ENCODE peak calls at places on chromosomes 12 and 14, in six cellular contexts. One of them, this sample, is unnamed.

GRCh38 chr12:123670882-123671728 is at the start of gene TCTN2:
- DNase-seq in stomach: peak
- DNase-seq in cardiac fibroblast: peak
- DNase-seq in AG04450: peak
- DNase-seq in mucosa of descending colon: peak
- DNase-seq in tibial artery: peak
- DNase-seq in this sample: peak

GRCh38 chr12:131415781-131416180 is 295.1 kb upstream of the SFSWAP start:
- DNase-seq in cardiac fibroblast: no peak
- DNase-seq in stomach: no peak
- DNase-seq in AG04450: no peak
- DNase-seq in tibial artery: peak
- DNase-seq in mucosa of descending colon: no peak
- DNase-seq in this sample: no peak

GRCh38 chr12:75585309-75585708 is 73.9 kb upstream of the KRR1 start:
- DNase-seq in stomach: no peak
- DNase-seq in tibial artery: no peak
- DNase-seq in cardiac fibroblast: peak
- DNase-seq in AG04450: peak
- DNase-seq in mucosa of descending colon: no peak
- DNase-seq in this sample: no peak

GRCh38 chr12:71439613-71440392 is at the start of gene LGR5:
- DNase-seq in tibial artery: peak
- DNase-seq in cardiac fibroblast: peak
- DNase-seq in stomach: no peak
- DNase-seq in mucosa of descending colon: peak
- DNase-seq in AG04450: no peak
- DNase-seq in this sample: peak

GRCh38 chr12:105813201-105813600 is 325.6 kb downstream of the NUAK1 start:
- DNase-seq in tibial artery: no peak
- DNase-seq in AG04450: no peak
- DNase-seq in mucosa of descending colon: no peak
- DNase-seq in stomach: no peak
- DNase-seq in cardiac fibroblast: no peak
- DNase-seq in this sample: no peak

GRCh38 chr12:122309564-122310121 is 43.3 kb upstream of the VPS33A start:
- DNase-seq in mucosa of descending colon: no peak
- DNase-seq in stomach: no peak
- DNase-seq in cardiac fibroblast: no peak
- DNase-seq in tibial artery: no peak
- DNase-seq in AG04450: no peak
- DNase-seq in this sample: peak

GRCh38 chr12:40587416-40587815 is 104.8 kb upstream of the CNTN1 start:
- DNase-seq in stomach: no peak
- DNase-seq in mucosa of descending colon: no peak
- DNase-seq in tibial artery: no peak
- DNase-seq in cardiac fibroblast: no peak
- DNase-seq in AG04450: no peak
- DNase-seq in this sample: no peak

GRCh38 chr12:75260316-75260715 is 50.7 kb upstream of the KCNC2 start:
- DNase-seq in tibial artery: no peak
- DNase-seq in cardiac fibroblast: no peak
- DNase-seq in AG04450: no peak
- DNase-seq in stomach: no peak
- DNase-seq in mucosa of descending colon: no peak
- DNase-seq in this sample: no peak

GRCh38 chr14:26163761-26164160 is 434.1 kb downstream of the NOVA1 start:
- DNase-seq in cardiac fibroblast: peak
- DNase-seq in tibial artery: no peak
- DNase-seq in AG04450: no peak
- DNase-seq in mucosa of descending colon: no peak
- DNase-seq in stomach: no peak
- DNase-seq in this sample: no peak

GRCh38 chr14:99728231-99728920 is 44.3 kb downstream of the CYP46A1 start:
- DNase-seq in cardiac fibroblast: no peak
- DNase-seq in tibial artery: peak
- DNase-seq in stomach: peak
- DNase-seq in AG04450: no peak
- DNase-seq in mucosa of descending colon: no peak
- DNase-seq in this sample: peak

GRCh38 chr14:57957441-57957840 is 91.5 kb upstream of the SLC35F4 start:
- DNase-seq in cardiac fibroblast: no peak
- DNase-seq in stomach: no peak
- DNase-seq in mucosa of descending colon: no peak
- DNase-seq in tibial artery: no peak
- DNase-seq in AG04450: no peak
- DNase-seq in this sample: no peak

GRCh38 chr14:95496690-95497241 is 19.7 kb downstream of the SYNE3 start:
- DNase-seq in AG04450: no peak
- DNase-seq in tibial artery: no peak
- DNase-seq in mucosa of descending colon: no peak
- DNase-seq in cardiac fibroblast: peak
- DNase-seq in stomach: no peak
- DNase-seq in this sample: no peak

GRCh38 chr14:100900837-100901390 is 2.6 kb downstream of the RTL1 start:
- DNase-seq in tibial artery: peak
- DNase-seq in mucosa of descending colon: peak
- DNase-seq in AG04450: no peak
- DNase-seq in stomach: no peak
- DNase-seq in cardiac fibroblast: no peak
- DNase-seq in this sample: peak

GRCh38 chr12:74066476-74066875 is 471.2 kb upstream of the ATXN7L3B start:
- DNase-seq in stomach: no peak
- DNase-seq in mucosa of descending colon: no peak
- DNase-seq in cardiac fibroblast: no peak
- DNase-seq in AG04450: no peak
- DNase-seq in tibial artery: no peak
- DNase-seq in this sample: no peak

GRCh38 chr14:36013483-36013882 is 163.0 kb downstream of the PTCSC3 start:
- DNase-seq in stomach: no peak
- DNase-seq in cardiac fibroblast: no peak
- DNase-seq in mucosa of descending colon: no peak
- DNase-seq in AG04450: no peak
- DNase-seq in tibial artery: no peak
- DNase-seq in this sample: no peak

GRCh38 chr12:72141381-72141780 is 130.8 kb upstream of the TRHDE start:
- DNase-seq in stomach: no peak
- DNase-seq in tibial artery: no peak
- DNase-seq in mucosa of descending colon: no peak
- DNase-seq in AG04450: no peak
- DNase-seq in cardiac fibroblast: no peak
- DNase-seq in this sample: no peak

GRCh38 chr12:46627686-46628085 is 198.1 kb downstream of the SLC38A4 start:
- DNase-seq in mucosa of descending colon: no peak
- DNase-seq in stomach: no peak
- DNase-seq in AG04450: no peak
- DNase-seq in tibial artery: no peak
- DNase-seq in cardiac fibroblast: no peak
- DNase-seq in this sample: no peak

GRCh38 chr12:124750787-124751471 is 112.7 kb downstream of the SCARB1 start:
- DNase-seq in tibial artery: no peak
- DNase-seq in stomach: no peak
- DNase-seq in cardiac fibroblast: peak
- DNase-seq in AG04450: no peak
- DNase-seq in mucosa of descending colon: no peak
- DNase-seq in this sample: no peak

GRCh38 chr14:101017806-101018560 is 114.5 kb upstream of the RTL1 start:
- DNase-seq in mucosa of descending colon: no peak
- DNase-seq in tibial artery: no peak
- DNase-seq in AG04450: no peak
- DNase-seq in cardiac fibroblast: no peak
- DNase-seq in stomach: peak
- DNase-seq in this sample: peak

GRCh38 chr12:92078167-92079053 is 67.2 kb downstream of the BTG1 start:
- DNase-seq in AG04450: peak
- DNase-seq in cardiac fibroblast: peak
- DNase-seq in tibial artery: no peak
- DNase-seq in mucosa of descending colon: peak
- DNase-seq in stomach: no peak
- DNase-seq in this sample: peak

GRCh38 chr14:104425171-104425681 is 154.3 kb upstream of the C14orf180 start:
- DNase-seq in cardiac fibroblast: no peak
- DNase-seq in tibial artery: no peak
- DNase-seq in mucosa of descending colon: no peak
- DNase-seq in stomach: no peak
- DNase-seq in AG04450: no peak
- DNase-seq in this sample: no peak

GRCh38 chr12:83074495-83074894 is 387.8 kb downstream of the TMTC2 start:
- DNase-seq in tibial artery: no peak
- DNase-seq in AG04450: no peak
- DNase-seq in mucosa of descending colon: no peak
- DNase-seq in cardiac fibroblast: no peak
- DNase-seq in stomach: no peak
- DNase-seq in this sample: no peak

GRCh38 chr12:89648211-89648930 is 60.3 kb downstream of the ATP2B1 start:
- DNase-seq in mucosa of descending colon: no peak
- DNase-seq in cardiac fibroblast: peak
- DNase-seq in tibial artery: no peak
- DNase-seq in AG04450: no peak
- DNase-seq in stomach: no peak
- DNase-seq in this sample: no peak

GRCh38 chr12:46798056-46798455 is 27.7 kb downstream of the SLC38A4 start:
- DNase-seq in cardiac fibroblast: no peak
- DNase-seq in tibial artery: no peak
- DNase-seq in stomach: no peak
- DNase-seq in AG04450: no peak
- DNase-seq in mucosa of descending colon: no peak
- DNase-seq in this sample: no peak

GRCh38 chr14:98548071-98548686 is 723.8 kb downstream of the BCL11B start:
- DNase-seq in tibial artery: no peak
- DNase-seq in stomach: no peak
- DNase-seq in mucosa of descending colon: no peak
- DNase-seq in cardiac fibroblast: no peak
- DNase-seq in AG04450: no peak
- DNase-seq in this sample: no peak

DNA sequence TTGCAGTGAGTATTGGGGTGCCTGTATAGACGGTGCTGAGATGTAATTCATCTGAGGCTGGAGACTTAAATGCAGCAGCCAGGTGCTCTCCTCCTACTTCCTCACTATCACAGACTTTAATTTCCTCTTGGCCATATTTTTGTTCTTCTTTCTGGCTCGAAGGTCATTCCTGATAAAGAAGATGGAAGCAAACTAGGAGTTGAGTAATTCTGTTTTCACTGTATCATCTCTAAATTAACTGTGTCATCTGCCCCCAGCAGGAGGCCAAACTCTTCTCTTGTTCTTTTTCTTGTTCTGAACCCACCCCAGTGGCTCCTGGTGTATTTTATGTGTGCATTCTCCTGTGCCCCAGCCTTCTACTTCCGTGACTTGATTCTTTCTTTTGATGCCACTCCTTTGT is 141.7 kb upstream of the ARHGAP5 start:
- DNase-seq in stomach: no peak
- DNase-seq in tibial artery: no peak
- DNase-seq in cardiac fibroblast: no peak
- DNase-seq in AG04450: no peak
- DNase-seq in mucosa of descending colon: no peak
- DNase-seq in this sample: no peak
- TF ChIP-seq CTCF in stomach: no peak
- TF ChIP-seq CTCF in tibial artery: no peak
- TF ChIP-seq CTCF in cardiac fibroblast: no peak
- TF ChIP-seq CTCF in AG04450: no peak
- TF ChIP-seq CTCF in mucosa of descending colon: no peak
- TF ChIP-seq CTCF in this sample: no peak

GRCh38 chr14:22650046-22650739 is 6.0 kb upstream of the OR6J1 start:
- DNase-seq in AG04450: no peak
- DNase-seq in cardiac fibroblast: no peak
- DNase-seq in mucosa of descending colon: no peak
- DNase-seq in tibial artery: no peak
- DNase-seq in stomach: no peak
- DNase-seq in this sample: no peak
- TF ChIP-seq CTCF in AG04450: no peak
- TF ChIP-seq CTCF in cardiac fibroblast: no peak
- TF ChIP-seq CTCF in mucosa of descending colon: no peak
- TF ChIP-seq CTCF in tibial artery: no peak
- TF ChIP-seq CTCF in stomach: no peak
- TF ChIP-seq CTCF in this sample: no peak

DNA sequence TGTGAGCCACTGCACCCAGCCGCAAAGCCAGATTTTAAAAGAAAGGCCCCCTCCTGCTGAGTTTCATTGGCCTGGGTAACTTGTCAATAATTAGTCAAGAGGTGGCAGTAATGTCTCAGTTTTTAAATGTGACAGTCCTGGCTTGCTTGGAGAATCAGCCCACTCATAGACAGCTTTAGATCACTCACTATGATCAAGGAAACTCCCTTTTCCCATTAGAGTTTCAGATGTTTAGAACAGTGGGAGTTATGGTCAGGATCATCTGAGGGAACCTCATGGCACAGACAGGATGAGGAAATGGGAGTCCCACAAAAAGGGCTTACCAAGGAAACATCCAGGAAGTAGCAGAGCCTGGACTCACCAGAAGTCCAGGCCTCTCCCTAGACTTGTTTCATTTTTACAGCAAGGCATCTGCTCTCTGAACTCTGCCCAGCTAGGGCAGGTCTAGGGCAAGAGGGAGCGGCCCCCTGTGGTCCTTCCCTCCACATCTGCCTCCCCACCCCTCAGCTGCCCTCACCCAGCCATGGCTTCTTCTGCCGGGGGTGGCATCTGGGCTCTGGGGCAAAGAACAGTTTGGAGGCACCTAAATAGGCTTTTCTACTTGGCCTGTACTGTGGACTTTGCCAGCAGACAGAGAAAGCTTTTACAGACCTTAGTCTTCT is 11.2 kb downstream of the BCL2L14 start:
- DNase-seq in tibial artery: no peak
- DNase-seq in cardiac fibroblast: peak
- DNase-seq in mucosa of descending colon: peak
- DNase-seq in stomach: no peak
- DNase-seq in AG04450: no peak
- DNase-seq in this sample: no peak
- TF ChIP-seq CTCF in tibial artery: peak
- TF ChIP-seq CTCF in cardiac fibroblast: no peak
- TF ChIP-seq CTCF in mucosa of descending colon: no peak
- TF ChIP-seq CTCF in stomach: peak
- TF ChIP-seq CTCF in AG04450: peak
- TF ChIP-seq CTCF in this sample: peak

GRCh38 chr14:50772361-50772760 is 58.6 kb downstream of the NIN start:
- DNase-seq in stomach: no peak
- DNase-seq in mucosa of descending colon: no peak
- DNase-seq in tibial artery: no peak
- DNase-seq in cardiac fibroblast: peak
- DNase-seq in AG04450: no peak
- DNase-seq in this sample: no peak

GRCh38 chr14:50774542-50775267 is 56.3 kb downstream of the NIN start:
- DNase-seq in tibial artery: no peak
- DNase-seq in stomach: no peak
- DNase-seq in cardiac fibroblast: no peak
- DNase-seq in AG04450: no peak
- DNase-seq in mucosa of descending colon: no peak
- DNase-seq in this sample: no peak

GRCh38 chr14:50775357-50775756 is 55.6 kb downstream of the NIN start:
- DNase-seq in cardiac fibroblast: peak
- DNase-seq in tibial artery: no peak
- DNase-seq in stomach: no peak
- DNase-seq in AG04450: peak
- DNase-seq in mucosa of descending colon: no peak
- DNase-seq in this sample: no peak

GRCh38 chr14:50776522-50776921 is 54.4 kb downstream of the NIN start:
- DNase-seq in mucosa of descending colon: no peak
- DNase-seq in stomach: no peak
- DNase-seq in cardiac fibroblast: no peak
- DNase-seq in tibial artery: no peak
- DNase-seq in AG04450: no peak
- DNase-seq in this sample: no peak

GRCh38 chr14:50773632-50774541 is 57.1 kb downstream of the NIN start:
- DNase-seq in stomach: peak
- DNase-seq in mucosa of descending colon: peak
- DNase-seq in cardiac fibroblast: peak
- DNase-seq in AG04450: no peak
- DNase-seq in tibial artery: no peak
- DNase-seq in this sample: no peak
- TF ChIP-seq CTCF in stomach: peak
- TF ChIP-seq CTCF in mucosa of descending colon: peak
- TF ChIP-seq CTCF in cardiac fibroblast: peak
- TF ChIP-seq CTCF in AG04450: peak
- TF ChIP-seq CTCF in tibial artery: peak
- TF ChIP-seq CTCF in this sample: peak

This sample was measured in osteocyte.